ENCODE peak calls at places on chromosomes 5 and 9, in eight cellular contexts. A, U, T, I, Q, H, O and W are unnamed samples.

GRCh38 chr5:87151547-87151946 is 116.1 kb upstream of the RASA1 start:
- DNase-seq in A (no peak), U (peak; percentile 97), T (peak; percentile 44), I (no peak), Q (no peak), H (no peak), O (no peak), W (no peak)

GRCh38 chr5:172562443-172562842 is 78.6 kb upstream of the NEURL1B start:
- DNase-seq in A (no peak), U (no peak), T (no peak), I (no peak), Q (no peak), H (no peak), O (no peak), W (no peak)

GRCh38 chr9:627571-627970 is 213.9 kb upstream of the DMRT1 start:
- DNase-seq in A (no peak), U (no peak), T (no peak), I (no peak), Q (no peak), H (no peak), O (no peak), W (no peak)

GRCh38 chr5:4700082-4700481 is 440.0 kb upstream of the ADAMTS16 start:
- DNase-seq in A (no peak), U (peak; percentile 15), T (no peak), I (peak; percentile 4), Q (peak; percentile 87), H (no peak), O (peak; percentile 87), W (no peak)

GRCh38 chr9:32584784-32585183 is 11.8 kb upstream of the NDUFB6 start:
- DNase-seq in A (no peak), U (no peak), T (no peak), I (no peak), Q (no peak), H (no peak), O (no peak), W (no peak)

GRCh38 chr9:35687972-35688557 is 1.7 kb downstream of the TPM2 start:
- DNase-seq in A (no peak), U (no peak), T (no peak), I (no peak), Q (no peak), H (no peak), O (no peak), W (no peak)

GRCh38 chr5:141942185-141942857 is 15.7 kb downstream of the PCDH12 start:
- DNase-seq in A (no peak), U (no peak), T (no peak), I (peak; percentile 51), Q (no peak), H (no peak), O (no peak), W (no peak)

GRCh38 chr9:3528466-3528865 is 2.7 kb upstream of the RFX3 start:
- DNase-seq in A (peak; percentile 38), U (no peak), T (no peak), I (no peak), Q (no peak), H (no peak), O (no peak), W (no peak)

GRCh38 chr5:157290981-157291711 is 25.2 kb downstream of the CYFIP2 start:
- DNase-seq in A (no peak), U (no peak), T (no peak), I (peak; percentile 99), Q (no peak), H (no peak), O (no peak), W (no peak)

GRCh38 chr5:177064500-177065277 is 22.0 kb upstream of the FGFR4 start:
- DNase-seq in A (no peak), U (no peak), T (no peak), I (no peak), Q (no peak), H (no peak), O (no peak), W (no peak)

GRCh38 chr9:129596541-129597328 is 24.2 kb downstream of the C9orf50 start:
- DNase-seq in A (no peak), U (peak; percentile 90), T (no peak), I (peak; percentile 82), Q (peak; percentile 50), H (peak; percentile 88), O (peak; percentile 63), W (no peak)

GRCh38 chr5:74205745-74206570 is 434.6 kb downstream of the ENC1 start:
- DNase-seq in A (no peak), U (no peak), T (no peak), I (no peak), Q (no peak), H (no peak), O (no peak), W (no peak)

GRCh38 chr9:133252301-133252776 is 22.7 kb downstream of the ABO start:
- DNase-seq in A (no peak), U (no peak), T (no peak), I (no peak), Q (peak; percentile 85), H (peak; percentile 27), O (no peak), W (no peak)

GRCh38 chr9:36504154-36504550 is 68.5 kb upstream of the MELK start:
- DNase-seq in A (no peak), U (no peak), T (no peak), I (no peak), Q (no peak), H (no peak), O (no peak), W (no peak)

GRCh38 chr9:19410594-19410993 is 1.8 kb downstream of the ACER2 start:
- DNase-seq in A (no peak), U (peak; percentile 11), T (no peak), I (no peak), Q (no peak), H (no peak), O (no peak), W (no peak)

GRCh38 chr9:19408316-19408692 is 505 bp upstream of the ACER2 start:
- DNase-seq in A (no peak), U (no peak), T (no peak), I (no peak), Q (peak; percentile 51), H (no peak), O (no peak), W (no peak)

GRCh38 chr9:19409406-19410194 is 791 bp downstream of the ACER2 start:
- DNase-seq in A (no peak), U (peak; percentile 8), T (no peak), I (peak; percentile 43), Q (no peak), H (peak; percentile 8), O (no peak), W (no peak)

GRCh38 chr9:19410195-19410503 is 1.3 kb downstream of the ACER2 start:
- DNase-seq in A (no peak), U (no peak), T (no peak), I (no peak), Q (no peak), H (no peak), O (no peak), W (no peak)

GRCh38 chr9:19408693-19409405 is at the start of gene ACER2:
- DNase-seq in A (peak; percentile 93), U (peak; percentile 78), T (no peak), I (peak; percentile 83), Q (peak; percentile 96), H (peak; percentile 78), O (peak; percentile 97), W (peak; percentile 96)
- TF ChIP-seq CTCF in A (no peak), U (no peak), T (peak; percentile 24), I (peak; percentile 48), Q (no peak), H (peak; percentile 10), O (no peak), W (peak; percentile 17)

DNA sequence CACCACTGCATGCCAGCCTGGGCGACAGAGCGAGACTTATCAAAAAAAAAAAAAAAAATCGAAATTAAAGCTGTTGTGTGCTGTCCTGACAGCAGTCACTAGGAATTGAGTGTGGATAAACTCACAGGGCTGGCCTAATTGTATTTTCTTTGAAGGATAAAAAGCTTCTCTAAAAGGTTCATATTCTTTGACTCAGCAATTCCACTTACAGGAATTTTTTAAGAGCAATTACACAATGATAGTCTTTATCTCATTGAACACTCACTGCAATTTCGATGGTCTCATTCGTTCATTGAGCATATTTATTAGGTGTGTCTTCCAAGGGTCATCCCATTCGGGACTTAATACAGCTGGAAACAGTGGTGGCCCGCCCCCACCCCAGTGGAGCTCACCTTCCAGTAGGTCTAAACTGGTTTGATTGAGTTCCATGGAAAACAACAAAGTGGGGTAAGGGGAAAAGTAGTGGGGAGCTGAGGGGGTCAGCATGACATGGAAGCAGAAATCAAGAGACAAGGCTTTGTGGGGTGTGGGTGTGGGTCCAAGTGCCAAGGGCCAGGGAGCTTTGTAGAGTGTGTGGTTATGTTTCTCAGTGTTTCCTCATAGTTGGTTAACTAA is 6.7 kb downstream of the CDK9 start:
- DNase-seq in A (no peak), U (no peak), T (no peak), I (no peak), Q (no peak), H (no peak), O (no peak), W (no peak)
- TF ChIP-seq CTCF in A (no peak), U (no peak), T (no peak), I (no peak), Q (no peak), H (no peak), O (no peak), W (no peak)

GRCh38 chr5:134250949-134251348 is 25.1 kb upstream of the PPP2CA start:
- DNase-seq in A (no peak), U (no peak), T (no peak), I (peak; percentile 60), Q (no peak), H (no peak), O (no peak), W (no peak)

GRCh38 chr5:134248271-134248670 is 22.4 kb upstream of the PPP2CA start:
- DNase-seq in A (no peak), U (no peak), T (no peak), I (no peak), Q (no peak), H (no peak), O (no peak), W (no peak)

GRCh38 chr5:134249469-134250379 is 23.9 kb upstream of the PPP2CA start:
- DNase-seq in A (no peak), U (peak; percentile 72), T (no peak), I (no peak), Q (peak; percentile 30), H (no peak), O (no peak), W (no peak)

GRCh38 chr5:134255418-134256150 is 29.7 kb upstream of the PPP2CA start:
- DNase-seq in A (no peak), U (peak; percentile 79), T (no peak), I (no peak), Q (no peak), H (no peak), O (no peak), W (no peak)

DNA sequence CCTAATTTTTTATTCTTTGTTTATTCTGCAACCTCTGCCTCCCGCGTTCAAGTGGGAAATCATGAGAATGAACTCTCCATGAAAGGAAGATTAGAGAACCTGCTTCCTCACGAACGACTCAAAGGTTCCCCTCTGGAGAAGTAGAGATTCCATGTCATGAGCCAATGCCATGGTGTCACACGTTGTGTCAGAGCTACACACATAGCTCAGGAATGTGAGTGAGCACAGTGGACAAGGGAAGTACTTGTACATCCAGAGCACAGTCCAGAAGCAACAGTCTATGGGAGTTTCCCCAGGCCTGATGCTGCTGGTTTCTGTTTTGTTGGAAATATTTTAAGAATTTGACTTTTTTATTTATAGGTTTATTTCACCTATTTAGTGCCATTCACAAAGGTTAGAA is 26.8 kb upstream of the PPP2CA start:
- DNase-seq in A (no peak), U (peak; percentile 79), T (no peak), I (peak; percentile 79), Q (no peak), H (peak; percentile 74), O (no peak), W (no peak)
- TF ChIP-seq CTCF in A (no peak), U (no peak), T (no peak), I (no peak), Q (no peak), H (no peak), O (no peak), W (no peak)

GRCh38 chr5:98042961-98043360 is 730.5 kb upstream of the RGMB start:
- DNase-seq in A (no peak), U (no peak), T (no peak), I (no peak), Q (no peak), H (no peak), O (no peak), W (no peak)
- TF ChIP-seq CTCF in A (no peak), U (no peak), T (no peak), I (no peak), Q (no peak), H (no peak), O (no peak), W (no peak)